ENCODE peak calls at places on chromosome 2, in seven cellular contexts. Q is Peyer's patch, W is HCT116, R is A549, P is body of pancreas, A is IMR-90, C is breast epithelium. F is an unnamed sample.

GRCh38 chr2:495745-496275 is 181.4 kb downstream of the TMEM18 start:
- DNase-seq in Q (no peak), W (no peak), R (no peak), P (no peak), A (no peak), C (no peak), F (no peak)

GRCh38 chr2:99697811-99698568 is 208.2 kb upstream of the REV1 start:
- DNase-seq in Q (no peak), W (no peak), R (no peak), P (no peak), A (peak; percentile 98), C (no peak), F (no peak)

GRCh38 chr2:217279130-217279529 is 419.3 kb upstream of the TNP1 start:
- DNase-seq in Q (no peak), W (no peak), R (no peak), P (no peak), A (peak; percentile 59), C (no peak), F (no peak)

GRCh38 chr2:226763320-226763719 is 36.3 kb downstream of the IRS1 start:
- DNase-seq in Q (no peak), W (no peak), R (no peak), P (no peak), A (peak; percentile 24), C (no peak), F (no peak)

GRCh38 chr2:177190941-177191340 is 21.7 kb upstream of the HNRNPA3 start:
- DNase-seq in Q (no peak), W (no peak), R (no peak), P (no peak), A (no peak), C (no peak), F (no peak)

GRCh38 chr2:174340400-174341300 is 5.9 kb downstream of the SP9 start:
- DNase-seq in Q (peak; percentile 54), W (no peak), R (peak; percentile 68), P (no peak), A (no peak), C (no peak), F (no peak)

GRCh38 chr2:124165698-124166097 is 140.6 kb downstream of the CNTNAP5 start:
- DNase-seq in Q (no peak), W (no peak), R (no peak), P (no peak), A (no peak), C (no peak), F (no peak)

GRCh38 chr2:236674646-236675045 is 105.0 kb downstream of the ACKR3 start:
- DNase-seq in Q (no peak), W (no peak), R (no peak), P (no peak), A (no peak), C (no peak), F (no peak)

GRCh38 chr2:174846941-174847938 is 83.0 kb upstream of the CHRNA1 start:
- DNase-seq in Q (no peak), W (no peak), R (peak; percentile 20), P (no peak), A (peak; percentile 97), C (no peak), F (no peak)

GRCh38 chr2:160419776-160420521 is 73.7 kb downstream of the RBMS1 start:
- DNase-seq in Q (no peak), W (no peak), R (no peak), P (no peak), A (peak; percentile 77), C (no peak), F (no peak)

GRCh38 chr2:238105506-238106338 is 5.6 kb downstream of the ESPNL start:
- DNase-seq in Q (peak; percentile 37), W (no peak), R (no peak), P (peak; percentile 10), A (no peak), C (no peak), F (peak; percentile 6)

GRCh38 chr2:178912416-178913056 is 105.3 kb upstream of the TTN start:
- DNase-seq in Q (no peak), W (no peak), R (no peak), P (no peak), A (peak; percentile 4), C (no peak), F (no peak)

GRCh38 chr2:64063924-64064331 is 44.7 kb upstream of the VPS54 start:
- DNase-seq in Q (no peak), W (no peak), R (no peak), P (peak; percentile 71), A (peak; percentile 82), C (no peak), F (no peak)

GRCh38 chr2:29202819-29203495 is 87.7 kb downstream of the CLIP4 start:
- DNase-seq in Q (no peak), W (no peak), R (no peak), P (no peak), A (no peak), C (no peak), F (no peak)

GRCh38 chr2:134780977-134781376 is 57.4 kb upstream of the ACMSD start:
- DNase-seq in Q (no peak), W (no peak), R (no peak), P (no peak), A (no peak), C (no peak), F (no peak)

GRCh38 chr2:10022886-10023662 is 20.3 kb upstream of the KLF11 start:
- DNase-seq in Q (no peak), W (no peak), R (no peak), P (no peak), A (no peak), C (no peak), F (no peak)

GRCh38 chr2:8605350-8606065 is 76.3 kb upstream of the ID2 start:
- DNase-seq in Q (no peak), W (no peak), R (peak; percentile 79), P (no peak), A (peak; percentile 85), C (no peak), F (no peak)

GRCh38 chr2:160695402-160696060 is 201.9 kb upstream of the RBMS1 start:
- DNase-seq in Q (no peak), W (no peak), R (no peak), P (no peak), A (peak; percentile 73), C (no peak), F (no peak)

GRCh38 chr2:10141736-10142639 is 19.4 kb downstream of the RRM2 start:
- DNase-seq in Q (peak; percentile 72), W (no peak), R (peak; percentile 58), P (peak; percentile 54), A (no peak), C (no peak), F (peak; percentile 49)

GRCh38 chr2:237901932-237902846 is 42.8 kb downstream of the RAMP1 start:
- DNase-seq in Q (no peak), W (no peak), R (no peak), P (no peak), A (no peak), C (no peak), F (no peak)

GRCh38 chr2:148922776-148923175 is 47.7 kb downstream of the KIF5C start:
- DNase-seq in Q (no peak), W (no peak), R (no peak), P (no peak), A (no peak), C (peak; percentile 59), F (no peak)

GRCh38 chr2:119644186-119644585 is 34.8 kb upstream of the TMEM177 start:
- DNase-seq in Q (no peak), W (no peak), R (no peak), P (no peak), A (peak; percentile 47), C (no peak), F (no peak)

GRCh38 chr2:53787255-53787910 is 539 bp downstream of the ERLEC1 start:
- DNase-seq in Q (no peak), W (no peak), R (peak; percentile 9), P (no peak), A (peak; percentile 48), C (no peak), F (no peak)

GRCh38 chr2:53785378-53785777 is 1.4 kb downstream of the ASB3 start:
- DNase-seq in Q (no peak), W (no peak), R (no peak), P (no peak), A (no peak), C (no peak), F (no peak)

GRCh38 chr2:53784431-53784830 is 2.3 kb downstream of the ASB3 start:
- DNase-seq in Q (no peak), W (no peak), R (no peak), P (no peak), A (peak; percentile 40), C (no peak), F (no peak)

GRCh38 chr2:53787911-53788289 is 1.1 kb downstream of the ERLEC1 start:
- DNase-seq in Q (no peak), W (no peak), R (no peak), P (no peak), A (no peak), C (no peak), F (no peak)

GRCh38 chr2:53786371-53787254 is at the start of the genes ASB3 and ERLEC1:
- DNase-seq in Q (peak; percentile 89), W (peak; percentile 76), R (peak; percentile 92), P (peak; percentile 86), A (peak; percentile 85), C (peak; percentile 75), F (peak; percentile 91)
- TF ChIP-seq POLR2A in Q (peak; percentile 36), W (peak; percentile 48), R (peak; percentile 80), P (peak; percentile 56), A (peak; percentile 92), C (no peak), F (peak; percentile 72)

GRCh38 chr2:233471291-233472035 is 95.1 kb downstream of the USP40 start:
- DNase-seq in Q (no peak), W (no peak), R (no peak), P (no peak), A (no peak), C (peak; percentile 10), F (no peak)
- H3K27ac ChIP-seq in Q (no peak overlapping the region), W (no peak overlapping the region), R (peak overlapping the region; percentile 48), P (no peak overlapping the region), A (no peak overlapping the region), C (no peak overlapping the region), F (no peak overlapping the region)

GRCh38 chr2:17232751-17233150 is 285.5 kb downstream of the RAD51AP2 start:
- DNase-seq in Q (no peak), W (no peak), R (no peak), P (no peak), A (no peak), C (no peak), F (no peak)
- TF ChIP-seq POLR2A in Q (no peak), W (no peak), R (no peak), P (no peak), A (no peak), C (no peak), F (no peak)

DNA sequence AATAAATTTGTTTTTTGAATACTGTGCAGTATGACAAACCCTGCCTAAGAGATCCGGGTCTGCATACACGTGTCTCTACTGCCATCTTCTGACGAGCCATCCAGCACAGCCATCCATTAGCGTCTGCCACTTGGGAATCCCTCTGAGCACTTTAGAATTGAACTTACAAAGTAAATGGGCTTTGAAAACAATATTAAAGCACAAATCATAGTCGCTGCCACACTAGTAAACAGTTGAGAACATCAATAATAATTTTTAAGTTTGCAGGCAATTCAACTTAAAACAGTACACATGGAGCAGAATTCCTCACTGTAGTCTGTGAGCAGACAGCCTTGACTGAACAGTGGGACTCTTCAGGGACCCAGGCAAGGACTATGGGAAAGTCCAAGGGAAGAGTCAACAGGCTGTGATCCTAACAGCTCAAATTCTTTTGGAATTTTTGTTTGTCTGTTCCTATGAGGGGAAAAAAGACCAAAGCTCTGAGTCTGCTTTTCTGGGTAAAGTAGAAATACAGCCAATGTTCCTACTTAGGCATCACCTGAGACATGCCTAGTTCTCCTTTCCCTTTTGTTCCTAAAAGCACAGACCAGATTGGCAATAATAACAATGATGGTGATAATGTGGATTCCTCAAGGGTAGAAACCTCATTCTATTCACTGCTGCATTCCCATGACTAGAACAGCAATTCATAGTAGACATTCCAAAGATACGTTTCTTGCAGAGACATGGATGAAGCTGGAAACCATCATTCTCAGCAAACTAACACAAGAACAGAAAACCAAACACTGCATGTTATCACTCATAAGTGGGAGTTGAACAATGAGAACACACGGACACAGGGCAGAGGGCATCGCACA is 92.9 kb downstream of the MREG start:
- DNase-seq in Q (peak; percentile 52), W (peak; percentile 65), R (peak; percentile 81), P (peak; percentile 51), A (peak; percentile 87), C (peak; percentile 51), F (peak; percentile 72)
- H3K27ac ChIP-seq in Q (no peak overlapping the region), W (no peak overlapping the region), R (peak overlapping the region; percentile 50), P (no peak overlapping the region), A (no peak overlapping the region), C (no peak overlapping the region), F (no peak overlapping the region)

F was measured in transverse colon.